ENCODE peak calls at places on chromosomes 12 and 14, in four cellular contexts. Z is lung, I is fibroblast of the aortic adventitia, C is HFF-Myc. O is an unnamed sample.

GRCh38 chr14:99595034-99595433 is 9.0 kb downstream of the CCDC85C start:
- DNase-seq in Z (no peak), I (no peak), C (no peak), O (no peak)

GRCh38 chr12:115349711-115350110 is 665.7 kb upstream of the TBX3 start:
- DNase-seq in C (no peak), Z (no peak), I (no peak), O (no peak)

GRCh38 chr14:54366726-54367707 is 29.8 kb upstream of the CDKN3 start:
- DNase-seq in C (no peak), I (peak), Z (no peak), O (no peak)

GRCh38 chr14:97776890-97777564 is 979.8 kb downstream of the VRK1 start:
- DNase-seq in C (no peak), I (no peak), Z (no peak), O (no peak)

GRCh38 chr12:84375472-84375871 is 537.1 kb downstream of the SLC6A15 start:
- DNase-seq in Z (no peak), C (no peak), I (peak), O (no peak)

GRCh38 chr12:44154128-44154527 is 318.2 kb downstream of the TMEM117 start:
- DNase-seq in C (peak), I (peak), Z (no peak), O (no peak)

GRCh38 chr12:108117163-108117849 is 11.8 kb upstream of the WSCD2 start:
- DNase-seq in I (no peak), C (no peak), Z (no peak), O (no peak)

GRCh38 chr14:100775351-100775830 is 48.7 kb downstream of the DLK1 start:
- DNase-seq in Z (no peak), C (no peak), I (no peak), O (peak)

GRCh38 chr12:132842449-132843045 is 13.9 kb upstream of the GOLGA3 start:
- DNase-seq in Z (no peak), C (no peak), I (no peak), O (no peak)

GRCh38 chr14:91848602-91849001 is 18.7 kb downstream of the TC2N start:
- DNase-seq in C (no peak), I (no peak), Z (no peak), O (no peak)

GRCh38 chr14:36619853-36620252 is 37.4 kb upstream of the NKX2-8 start:
- DNase-seq in Z (no peak), I (no peak), C (no peak), O (no peak)

GRCh38 chr14:98234208-98234607 is 1037.8 kb downstream of the BCL11B start:
- DNase-seq in I (no peak), C (no peak), Z (no peak), O (no peak)

GRCh38 chr14:22780105-22780679 is 13.7 kb downstream of the OXA1L start:
- DNase-seq in C (no peak), I (peak), Z (no peak), O (no peak)

GRCh38 chr12:75725505-75726120 is 214.2 kb upstream of the KRR1 start:
- DNase-seq in Z (no peak), I (peak), C (peak), O (no peak)

GRCh38 chr12:52151859-52152783 is 39.7 kb downstream of the KRT80 start:
- DNase-seq in I (peak), Z (peak), C (no peak), O (no peak)

GRCh38 chr14:51394391-51394790 is 154.3 kb downstream of the TMX1 start:
- DNase-seq in C (peak), Z (no peak), I (peak), O (no peak)

GRCh38 chr12:48336564-48336963 is 14.2 kb downstream of the ZNF641 start:
- DNase-seq in Z (no peak), I (no peak), C (no peak), O (no peak)

GRCh38 chr14:92105845-92106094 is 612 bp downstream of the ATXN3 start:
- DNase-seq in I (no peak), Z (peak), C (no peak), O (no peak)

GRCh38 chr14:73786942-73787759 is 64.5 kb upstream of the PTGR2 start:
- DNase-seq in I (peak), C (no peak), Z (peak), O (no peak)

GRCh38 chr12:81077329-81077685 is 572 bp upstream of the ACSS3 start:
- DNase-seq in Z (peak), C (no peak), I (peak), O (no peak)

GRCh38 chr14:38078393-38078792 is 129.3 kb upstream of the SSTR1 start:
- DNase-seq in I (no peak), Z (peak), C (no peak), O (no peak)

GRCh38 chr14:31564194-31564593 is 3.0 kb downstream of the NUBPL start:
- DNase-seq in I (no peak), C (no peak), Z (no peak), O (no peak)

GRCh38 chr14:74737753-74738325 is 24.9 kb downstream of the FCF1 start:
- DNase-seq in C (no peak), I (no peak), Z (no peak), O (no peak)

GRCh38 chr12:131861261-131862083 is 33.0 kb upstream of the ULK1 start:
- DNase-seq in I (no peak), C (no peak), Z (no peak), O (no peak)

GRCh38 chr14:24327303-24327702 is 7.6 kb downstream of the ADCY4 start:
- DNase-seq in C (no peak), I (no peak), Z (no peak), O (no peak)

GRCh38 chr12:4857472-4858291 is 52.0 kb upstream of the KCNA1 start:
- DNase-seq in C (peak), Z (peak), I (peak), O (peak)

GRCh38 chr12:15194947-15195346 is 26.3 kb downstream of the RERG start:
- DNase-seq in Z (no peak), C (no peak), I (no peak), O (no peak)

GRCh38 chr14:104984056-104984894 is 1.3 kb upstream of the CLBA1 start:
- DNase-seq in I (no peak), Z (no peak), C (no peak), O (no peak)

GRCh38 chr14:92586001-92586947 is 72.7 kb downstream of the RIN3 start:
- DNase-seq in Z (no peak), I (peak), C (peak), O (no peak)

GRCh38 chr14:87030182-87030581 is 962.8 kb downstream of the GALC start:
- DNase-seq in Z (no peak), C (no peak), I (no peak), O (no peak)

GRCh38 chr14:102584871-102585869 is 7.3 kb upstream of the RCOR1 start:
- DNase-seq in Z (no peak), I (peak), C (no peak), O (no peak)

GRCh38 chr12:65631621-65632111 is 192.6 kb upstream of the HMGA2 start:
- DNase-seq in I (peak), Z (no peak), C (peak), O (no peak)

GRCh38 chr12:102735104-102735503 is 181.9 kb downstream of the PAH start:
- DNase-seq in I (no peak), Z (no peak), C (no peak), O (no peak)

GRCh38 chr12:71014180-71014785 is 93.7 kb upstream of the PTPRR start:
- DNase-seq in I (peak), Z (no peak), C (no peak), O (no peak)
- TF ChIP-seq CTCF in I (peak), Z (peak), C (no peak), O (peak)

GRCh38 chr12:6569312-6569711 is 1.2 kb upstream of the NOP2 start:
- DNase-seq in I (no peak), C (no peak), Z (no peak), O (no peak)

GRCh38 chr12:6573001-6573400 is 4.9 kb upstream of the NOP2 start:
- DNase-seq in I (no peak), Z (no peak), C (no peak), O (no peak)

GRCh38 chr12:6569786-6570185 is 1.7 kb upstream of the NOP2 start:
- DNase-seq in I (no peak), C (no peak), Z (no peak), O (no peak)

GRCh38 chr12:6567824-6568617 is at the start of gene NOP2:
- DNase-seq in C (no peak), I (peak), Z (peak), O (peak)

DNA sequence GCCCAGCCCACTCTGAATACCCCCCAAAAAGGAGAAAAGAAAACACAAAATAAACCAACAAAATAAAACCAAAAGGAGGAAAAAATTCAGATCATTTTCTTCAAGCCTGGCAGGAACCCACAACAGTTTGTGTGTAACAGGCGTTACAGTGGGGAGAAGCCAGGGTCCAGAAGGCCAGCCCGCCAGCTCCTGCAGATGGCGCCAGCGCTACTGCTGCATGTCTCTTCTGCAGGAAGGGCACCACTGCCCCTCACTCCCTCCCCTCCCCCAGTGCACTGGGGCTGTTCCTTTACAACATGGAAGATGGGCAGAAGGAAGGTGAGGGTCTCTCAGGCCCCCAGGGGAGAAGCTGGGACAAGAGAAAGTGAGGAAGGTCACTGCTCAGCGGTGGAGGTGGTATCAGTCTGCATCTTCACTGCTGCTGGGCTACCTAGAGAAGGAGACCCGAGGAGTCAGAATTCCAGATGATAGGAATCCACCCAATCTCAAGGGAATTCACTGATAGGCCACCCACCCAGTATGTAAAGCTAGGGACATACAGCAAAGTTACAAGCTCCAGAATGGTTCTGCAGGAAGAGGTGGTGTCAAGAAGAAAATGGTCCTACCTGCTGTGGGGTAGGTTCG is 2.3 kb upstream of the NOP2 start:
- DNase-seq in Z (no peak), C (no peak), I (peak), O (no peak)
- TF ChIP-seq CTCF in Z (no peak), C (peak), I (peak), O (peak)

GRCh38 chr14:68464716-68465115 is 328.2 kb downstream of the ZFP36L1 start:
- DNase-seq in Z (no peak), I (peak), C (no peak), O (no peak)

GRCh38 chr14:68463705-68464104 is 329.2 kb downstream of the ZFP36L1 start:
- DNase-seq in I (no peak), Z (no peak), C (no peak), O (no peak)

GRCh38 chr14:68463299-68463698 is 329.6 kb downstream of the ZFP36L1 start:
- DNase-seq in I (no peak), C (no peak), Z (no peak), O (no peak)

GRCh38 chr14:68461086-68461485 is 331.8 kb downstream of the ZFP36L1 start:
- DNase-seq in C (no peak), Z (no peak), I (no peak), O (no peak)

GRCh38 chr14:68462683-68463082 is 330.2 kb downstream of the ZFP36L1 start:
- DNase-seq in C (no peak), Z (no peak), I (no peak), O (no peak)
- TF ChIP-seq CTCF in C (peak), Z (no peak), I (peak), O (peak)

GRCh38 chr12:117472983-117473382 is 111.6 kb upstream of the NOS1 start:
- DNase-seq in Z (no peak), I (no peak), C (no peak), O (no peak)
- TF ChIP-seq CTCF in Z (no peak), I (no peak), C (peak), O (peak)

DNA sequence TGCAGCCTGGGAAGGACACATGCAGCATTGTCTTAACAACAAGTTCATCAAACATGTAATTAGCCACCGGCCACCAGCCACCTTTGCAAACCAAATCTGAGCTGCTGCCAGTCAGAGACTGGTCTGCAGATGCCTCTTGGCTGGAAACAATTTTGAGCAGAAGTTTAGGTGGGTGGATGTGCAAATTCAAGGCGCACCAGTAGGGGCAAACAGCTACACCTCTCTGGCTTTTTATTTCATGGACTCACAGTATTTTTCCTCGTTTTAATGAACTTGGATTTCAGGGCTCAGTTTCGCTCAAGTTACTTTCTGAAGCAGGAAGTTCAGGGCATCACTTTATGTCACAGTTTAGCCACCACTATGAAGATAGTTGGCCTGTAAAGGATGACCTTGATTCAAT is 94.3 kb downstream of the OTX2 start:
- DNase-seq in Z (no peak), I (no peak), C (no peak), O (no peak)
- TF ChIP-seq CTCF in Z (no peak), I (no peak), C (no peak), O (no peak)

DNA sequence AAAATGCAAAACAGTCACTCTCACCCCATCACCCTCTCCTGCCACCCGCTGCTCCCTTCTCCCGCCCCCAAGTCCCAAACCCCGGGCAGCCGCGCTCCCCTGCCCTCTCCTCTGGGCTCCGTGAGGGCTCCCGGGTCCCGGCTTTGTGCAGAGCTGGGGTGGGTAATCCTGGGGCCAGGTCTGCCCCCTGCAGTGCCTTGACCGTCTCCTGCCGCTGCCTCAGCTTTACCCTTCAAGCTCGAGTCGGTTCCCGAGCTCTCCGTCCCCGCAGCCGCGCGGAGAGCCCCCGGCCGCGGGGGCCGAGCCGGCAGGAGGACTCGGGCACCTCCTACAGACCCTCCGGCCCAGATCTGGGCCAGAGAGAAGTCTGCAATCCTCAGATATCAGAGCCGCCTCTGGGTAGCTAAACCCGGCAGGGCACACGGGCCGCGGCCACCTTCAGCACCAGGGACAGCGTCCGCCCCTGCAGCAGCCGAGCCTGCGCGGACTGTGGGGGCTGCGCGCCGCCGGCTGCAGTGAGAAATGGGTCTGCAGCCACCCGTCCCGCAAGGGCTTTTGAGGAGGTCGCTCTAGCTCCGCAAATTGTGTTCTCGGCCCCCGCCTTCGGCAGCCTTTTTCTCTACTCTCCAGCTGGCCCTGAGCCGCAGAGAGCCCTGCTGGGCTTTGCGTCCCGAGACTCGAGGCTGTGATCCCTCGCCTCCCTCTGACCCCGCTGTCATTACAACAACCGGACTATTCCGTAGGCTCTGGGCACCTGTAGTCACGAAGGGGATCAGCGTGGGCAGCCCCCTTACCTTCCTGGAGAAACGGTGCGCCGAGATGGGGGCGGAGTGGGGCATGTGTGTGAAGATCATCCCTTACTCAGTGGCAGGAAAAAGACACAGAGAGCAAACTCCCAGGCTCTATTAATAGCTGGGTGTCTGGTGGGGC is 1.2 kb downstream of the PRMT8 start:
- DNase-seq in Z (peak), I (peak), C (peak), O (no peak)
- TF ChIP-seq CTCF in Z (no peak), I (no peak), C (no peak), O (no peak)